ENCODE peak calls at places on chromosomes 3 and 15, in seven cellular contexts. Y is NB4; M is neuronal stem cell; P is T follicular helper cell; R is T-helper 1 cell; N is activated CD4-positive, CD25-positive, alpha-beta regulatory T cell treated with anti-CD3 and anti-CD28 coated beads, Interleukin-2, amount 50 U/mL, for 72 hours; X is aorta. T is an unnamed sample.

GRCh38 chr3:77328631-77329030 is 288.7 kb downstream of the ROBO2 start:
- DNase-seq in Y (no peak), M (no peak), P (no peak), R (no peak), N (no peak), X (no peak), T (no peak)

GRCh38 chr3:29065211-29065785 is 215.6 kb upstream of the RBMS3 start:
- DNase-seq in Y (no peak), M (peak; percentile 72), P (no peak), R (no peak), N (no peak), X (peak; percentile 92), T (peak; percentile 82)

GRCh38 chr3:16190704-16191103 is 16.2 kb downstream of the GALNT15 start:
- DNase-seq in Y (no peak), M (no peak), P (no peak), R (no peak), N (no peak), X (no peak), T (no peak)

GRCh38 chr3:69178838-69179739 is 56.7 kb upstream of the LMOD3 start:
- DNase-seq in Y (no peak), M (no peak), P (no peak), R (no peak), N (no peak), X (no peak), T (no peak)

GRCh38 chr3:45191924-45192417 is 34.1 kb downstream of the TMEM158 start:
- DNase-seq in Y (no peak), M (no peak), P (no peak), R (no peak), N (no peak), X (no peak), T (no peak)

GRCh38 chr3:192514081-192514753 is 213.1 kb downstream of the FGF12 start:
- DNase-seq in Y (peak; percentile 12), M (peak; percentile 67), P (no peak), R (no peak), N (no peak), X (no peak), T (no peak)

GRCh38 chr3:88058322-88058592 is 548 bp downstream of the CGGBP1 start:
- DNase-seq in Y (no peak), M (no peak), P (no peak), R (no peak), N (no peak), X (no peak), T (no peak)

GRCh38 chr3:41209646-41210045 is 10.3 kb downstream of the CTNNB1 start:
- DNase-seq in Y (no peak), M (no peak), P (no peak), R (no peak), N (no peak), X (no peak), T (no peak)

GRCh38 chr15:40767838-40768491 is 1.8 kb upstream of the C15orf62 start:
- DNase-seq in Y (no peak), M (no peak), P (no peak), R (no peak), N (no peak), X (no peak), T (no peak)

GRCh38 chr3:143266936-143267335 is 147.4 kb downstream of the CHST2 start:
- DNase-seq in Y (peak; percentile 13), M (no peak), P (no peak), R (no peak), N (no peak), X (no peak), T (no peak)

T was measured in NCI-H1048.